ENCODE peak calls at places on chromosome 1, in ten cellular contexts. W, T, Q, M, N, U, F, Z, L and E are unnamed samples.

GRCh38 chr1:180042994-180043622 is 88.5 kb downstream of the CEP350 start:
- DNase-seq in W (no peak), M (no peak), T (no peak), F (no peak), U (no peak), L (no peak), N (no peak), Q (no peak), Z (no peak), E (peak; percentile 64)

GRCh38 chr1:24551910-24552571 is 3.8 kb upstream of the NCMAP start:
- DNase-seq in T (no peak), M (no peak), Z (peak; percentile 98), Q (peak; percentile 58), F (peak; percentile 24), U (no peak), W (no peak), L (no peak), N (no peak), E (no peak)

GRCh38 chr1:193634470-193634869 is 448.1 kb upstream of the B3GALT2 start:
- DNase-seq in L (no peak), F (no peak), M (peak; percentile 21), W (no peak), U (no peak), Z (no peak), N (no peak), Q (no peak), T (no peak), E (no peak)

GRCh38 chr1:205442051-205442721 is 13.7 kb downstream of the BLACAT1 start:
- DNase-seq in U (no peak), Z (no peak), Q (no peak), F (no peak), M (no peak), L (no peak), T (no peak), N (no peak), W (no peak), E (no peak)

GRCh38 chr1:154478639-154479038 is 23.4 kb upstream of the TDRD10 start:
- DNase-seq in Q (no peak), F (peak; percentile 45), W (no peak), U (no peak), Z (peak; percentile 52), L (no peak), T (no peak), M (peak; percentile 84), N (no peak), E (peak; percentile 34)

GRCh38 chr1:200266871-200267270 is 143.0 kb downstream of the ZNF281 start:
- DNase-seq in F (no peak), U (no peak), W (no peak), T (no peak), Z (no peak), Q (no peak), L (no peak), M (no peak), N (no peak), E (no peak)

GRCh38 chr1:204302769-204303168 is 57.0 kb downstream of the PLEKHA6 start:
- DNase-seq in U (no peak), W (no peak), Q (no peak), T (no peak), L (no peak), Z (no peak), M (no peak), N (no peak), F (no peak), E (no peak)

GRCh38 chr1:50329332-50329932 is 93.8 kb downstream of the DMRTA2 start:
- DNase-seq in F (no peak), Z (no peak), Q (peak; percentile 33), L (no peak), U (peak; percentile 24), W (no peak), T (peak; percentile 40), N (no peak), M (no peak), E (no peak)

GRCh38 chr1:211503542-211503941 is 11.6 kb upstream of the RD3 start:
- DNase-seq in N (no peak), U (no peak), W (no peak), F (no peak), Z (no peak), L (no peak), M (no peak), T (no peak), Q (no peak), E (no peak)

GRCh38 chr1:87024936-87025537 is 110.6 kb downstream of the HS2ST1 start:
- DNase-seq in Q (peak; percentile 34), F (peak; percentile 40), T (no peak), W (peak; percentile 15), U (peak; percentile 56), N (no peak), L (no peak), Z (peak; percentile 58), M (peak; percentile 44), E (peak; percentile 56)

GRCh38 chr1:162944974-162945639 is 84.1 kb upstream of the CCDC190 start:
- DNase-seq in L (no peak), F (no peak), U (no peak), Z (no peak), W (no peak), Q (peak; percentile 27), M (no peak), N (no peak), T (no peak), E (no peak)

GRCh38 chr1:212852105-212852688 is 4.7 kb upstream of the SPATA45 start:
- DNase-seq in U (no peak), Q (no peak), F (no peak), W (no peak), Z (no peak), T (no peak), N (peak; percentile 52), L (no peak), M (no peak), E (no peak)

DNA sequence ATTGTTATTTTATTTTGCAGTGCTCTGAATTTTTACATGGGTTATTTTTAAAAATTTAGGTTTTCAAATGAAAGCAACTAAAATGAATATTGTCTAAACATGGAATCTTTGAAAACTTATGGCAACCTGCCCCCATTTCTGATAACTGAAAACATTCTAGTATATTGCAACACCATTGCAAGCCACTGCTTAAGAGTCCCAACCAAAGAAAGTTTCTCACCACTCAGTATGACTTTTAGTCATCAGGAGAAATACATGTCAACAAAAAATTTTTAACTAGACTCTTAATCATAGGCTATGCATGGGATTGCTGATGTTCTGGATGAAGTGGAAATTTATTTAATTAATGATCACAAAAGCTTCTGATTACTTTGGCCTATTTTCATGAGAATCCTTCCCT is 112.1 kb downstream of the TNFSF18 start:
- DNase-seq in F (no peak), W (no peak), N (no peak), T (no peak), M (no peak), Z (no peak), L (no peak), U (no peak), Q (no peak), E (no peak)
- TF ChIP-seq MAX in F (no peak), W (no peak), N (no peak), T (no peak), M (no peak), Z (no peak), L (no peak), U (no peak), Q (no peak), E (no peak)

GRCh38 chr1:84300991-84301758 is at the start of gene SAMD13:
- DNase-seq in U (peak; percentile 39), N (no peak), L (peak; percentile 37), M (peak; percentile 64), Q (peak; percentile 51), Z (no peak), W (peak; percentile 79), F (peak; percentile 70), T (no peak), E (peak; percentile 91)
- TF ChIP-seq MAX in U (no peak), N (no peak), L (no peak), M (no peak), Q (peak; percentile 62), Z (no peak), W (peak; percentile 81), F (no peak), T (no peak), E (no peak)

GRCh38 chr1:7250826-7251800 is 465.9 kb downstream of the CAMTA1 start:
- DNase-seq in T (no peak), Q (no peak), F (no peak), U (no peak), N (no peak), L (no peak), Z (no peak), M (no peak), W (no peak), E (no peak)
- TF ChIP-seq MAX in T (no peak), Q (no peak), F (no peak), U (no peak), N (no peak), L (no peak), Z (no peak), M (no peak), W (no peak), E (no peak)

GRCh38 chr1:150931773-150932172 is 5.6 kb downstream of the SETDB1 start:
- DNase-seq in N (no peak), W (no peak), L (no peak), Z (no peak), M (peak; percentile 26), U (no peak), T (no peak), F (peak; percentile 60), Q (no peak), E (peak; percentile 25)
- TF ChIP-seq MAX in N (no peak), W (no peak), L (no peak), Z (no peak), M (no peak), U (no peak), T (no peak), F (no peak), Q (no peak), E (no peak)

DNA sequence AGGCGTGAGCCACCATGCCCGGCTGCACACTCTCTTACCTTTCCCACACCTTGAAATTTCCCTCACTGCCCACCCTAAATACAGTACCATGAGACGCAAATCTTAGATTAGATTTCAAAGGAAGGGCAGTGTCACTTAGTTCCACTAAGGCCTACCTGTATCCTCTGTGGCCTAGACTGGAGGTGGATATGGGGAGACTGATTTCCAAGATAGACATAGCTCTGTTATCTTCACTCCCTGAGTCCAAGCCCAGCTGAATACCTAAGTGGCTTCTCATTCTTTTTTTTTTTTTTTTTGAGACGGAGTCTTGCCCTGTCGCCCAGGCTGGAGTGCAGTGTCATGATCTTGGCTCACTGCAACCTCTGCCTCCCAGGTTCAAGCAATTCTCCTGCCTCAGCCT is 89.0 kb downstream of the SLC16A1 start:
- DNase-seq in W (no peak), F (no peak), M (no peak), N (no peak), Q (no peak), T (no peak), L (no peak), U (no peak), Z (no peak), E (no peak)
- TF ChIP-seq MAX in W (no peak), F (no peak), M (no peak), N (no peak), Q (no peak), T (no peak), L (no peak), U (no peak), Z (no peak), E (no peak)